ENCODE peak calls at places on chromosomes 11 and 22, in seven cellular contexts. J is glutamatergic neuron; T is stimulated activated CD4-positive, alpha-beta T cell treated with anti-CD3 and anti-CD28 coated beads, Interleukin-2, amount 100 ng/mL, for 24 hours; Q is CD8-positive, alpha-beta memory T cell; A is NCI-H1436; K is left kidney; U is NCI-H460. M is an unnamed sample.

GRCh38 chr11:100072131-100072530 is 615.0 kb upstream of the ARHGAP42 start:
- DNase-seq in J (no peak), T (no peak), Q (no peak), A (no peak), K (no peak), U (no peak), M (peak)

GRCh38 chr11:12798609-12799011 is 124.4 kb downstream of the TEAD1 start:
- DNase-seq in J (no peak), T (no peak), Q (no peak), A (no peak), K (no peak), U (no peak), M (peak)

GRCh38 chr11:8015753-8016239 is 28.7 kb downstream of the EIF3F start:
- DNase-seq in J (no peak), T (no peak), Q (no peak), A (no peak), K (no peak), U (no peak), M (peak)

GRCh38 chr22:35542157-35542971 is 1.7 kb downstream of the RASD2 start:
- DNase-seq in J (no peak), T (no peak), Q (no peak), A (no peak), K (peak), U (no peak), M (no peak)

GRCh38 chr22:24571266-24571665 is 15.5 kb downstream of the SNRPD3 start:
- DNase-seq in J (no peak), T (no peak), Q (no peak), A (no peak), K (no peak), U (no peak), M (no peak)

GRCh38 chr11:1309498-1310314 is at the start of gene TOLLIP:
- DNase-seq in J (peak), T (peak), Q (peak), A (peak), K (peak), U (peak), M (peak)

GRCh38 chr11:116697639-116698038 is 75.1 kb downstream of the BUD13 start:
- DNase-seq in J (no peak), T (no peak), Q (no peak), A (no peak), K (no peak), U (no peak), M (no peak)

GRCh38 chr11:83711035-83711630 is 425.0 kb upstream of the CCDC90B start:
- DNase-seq in J (no peak), T (no peak), Q (no peak), A (no peak), K (no peak), U (peak), M (peak)

GRCh38 chr22:23236026-23236425 is 55.7 kb downstream of the BCR start:
- DNase-seq in J (no peak), T (no peak), Q (no peak), A (no peak), K (no peak), U (no peak), M (no peak)

GRCh38 chr11:45930951-45931563 is 8.6 kb downstream of the LARGE2 start:
- DNase-seq in J (no peak), T (no peak), Q (no peak), A (no peak), K (no peak), U (no peak), M (no peak)

GRCh38 chr11:86580535-86580934 is 91.9 kb downstream of the ME3 start:
- DNase-seq in J (no peak), T (no peak), Q (no peak), A (no peak), K (no peak), U (no peak), M (no peak)

GRCh38 chr11:115848614-115849013 is 344.4 kb upstream of the CADM1 start:
- DNase-seq in J (no peak), T (no peak), Q (no peak), A (no peak), K (no peak), U (no peak), M (no peak)

GRCh38 chr11:88604255-88604654 is 266.7 kb upstream of the CTSC start:
- DNase-seq in J (no peak), T (no peak), Q (no peak), A (no peak), K (no peak), U (no peak), M (no peak)

GRCh38 chr11:112834277-112834755 is 126.9 kb upstream of the NCAM1 start:
- DNase-seq in J (no peak), T (no peak), Q (no peak), A (no peak), K (peak), U (no peak), M (peak)

GRCh38 chr11:94469416-94469815 is 24.2 kb downstream of the MRE11 start:
- DNase-seq in J (no peak), T (no peak), Q (no peak), A (no peak), K (no peak), U (no peak), M (no peak)

GRCh38 chr22:36577019-36577418 is 48.1 kb upstream of the EIF3D start:
- DNase-seq in J (no peak), T (no peak), Q (no peak), A (no peak), K (no peak), U (no peak), M (no peak)

GRCh38 chr11:44615041-44615513 is 49.6 kb downstream of the CD82 start:
- DNase-seq in J (no peak), T (no peak), Q (no peak), A (no peak), K (no peak), U (no peak), M (no peak)

GRCh38 chr11:20668844-20669832 is at the start of gene NELL1:
- DNase-seq in J (peak), T (peak), Q (no peak), A (no peak), K (peak), U (no peak), M (peak)

GRCh38 chr11:131785801-131786200 is 415.4 kb downstream of the NTM start:
- DNase-seq in J (no peak), T (no peak), Q (no peak), A (no peak), K (no peak), U (no peak), M (no peak)

GRCh38 chr22:30421695-30422480 is 3.7 kb upstream of the MTFP1 start:
- DNase-seq in J (no peak), T (no peak), Q (no peak), A (no peak), K (peak), U (no peak), M (no peak)

GRCh38 chr22:37235897-37236607 is 8.0 kb downstream of the RAC2 start:
- DNase-seq in J (no peak), T (no peak), Q (no peak), A (no peak), K (no peak), U (no peak), M (no peak)

GRCh38 chr11:90323289-90323688 is 100.4 kb upstream of the CHORDC1 start:
- DNase-seq in J (no peak), T (no peak), Q (no peak), A (no peak), K (no peak), U (no peak), M (no peak)

GRCh38 chr11:8613036-8613435 is 19.0 kb upstream of the STK33 start:
- DNase-seq in J (no peak), T (no peak), Q (no peak), A (no peak), K (peak), U (no peak), M (no peak)

GRCh38 chr22:23093090-23093788 is 22.9 kb downstream of the GNAZ start:
- DNase-seq in J (no peak), T (no peak), Q (no peak), A (no peak), K (no peak), U (no peak), M (no peak)

GRCh38 chr11:29162490-29162889 is 854.3 kb downstream of the KCNA4 start:
- DNase-seq in J (no peak), T (no peak), Q (no peak), A (no peak), K (no peak), U (no peak), M (no peak)

GRCh38 chr22:17897411-17897810 is 123.1 kb upstream of the BID start:
- DNase-seq in J (no peak), T (no peak), Q (no peak), A (no peak), K (no peak), U (no peak), M (peak)

GRCh38 chr22:30718938-30719337 is 24.3 kb downstream of the OSBP2 start:
- DNase-seq in J (no peak), T (no peak), Q (no peak), A (no peak), K (no peak), U (no peak), M (no peak)

GRCh38 chr22:42399315-42400271 is 32.6 kb downstream of the NFAM1 start:
- DNase-seq in J (peak), T (no peak), Q (no peak), A (peak), K (peak), U (no peak), M (peak)

GRCh38 chr22:33726294-33726711 is 194.0 kb downstream of the LARGE1 start:
- DNase-seq in J (no peak), T (no peak), Q (no peak), A (no peak), K (no peak), U (no peak), M (no peak)

GRCh38 chr22:31102441-31103081 is 4.8 kb downstream of the SELENOM start:
- DNase-seq in J (no peak), T (no peak), Q (no peak), A (no peak), K (no peak), U (no peak), M (peak)

GRCh38 chr11:113974741-113975470 is at the start of gene HTR3A:
- DNase-seq in J (peak), T (no peak), Q (no peak), A (peak), K (peak), U (no peak), M (peak)

GRCh38 chr11:32586576-32587190 is 3.1 kb downstream of the EIF3M start:
- DNase-seq in J (no peak), T (no peak), Q (no peak), A (no peak), K (peak), U (peak), M (peak)

GRCh38 chr11:29271616-29272015 is 745.2 kb downstream of the KCNA4 start:
- DNase-seq in J (no peak), T (no peak), Q (no peak), A (no peak), K (peak), U (no peak), M (no peak)

GRCh38 chr11:120912504-120912903 is 111.4 kb upstream of the TBCEL start:
- DNase-seq in J (no peak), T (no peak), Q (no peak), A (no peak), K (peak), U (peak), M (peak)

GRCh38 chr22:29310863-29311339 is 4.5 kb downstream of the GAS2L1 start:
- DNase-seq in J (peak), T (peak), Q (peak), A (peak), K (peak), U (peak), M (peak)

M was measured in mesendoderm.